ENCODE peak calls at places on chromosome 18, in six cellular contexts. F, V, X, G, T and N are unnamed samples.
A peak's percentile ranks its signal among the peaks of the same experiment; 100 is the strongest.

GRCh38 chr18:63306819-63307554 is 12.6 kb downstream of the BCL2 start:
- DNase-seq in F (no peak), V (no peak), X (no peak), G (no peak), T (no peak), N (no peak)

GRCh38 chr18:45652703-45653490 is 37.6 kb downstream of the SLC14A2 start:
- DNase-seq in F (no peak), V (no peak), X (no peak), G (no peak), T (no peak), N (no peak)

GRCh38 chr18:61883547-61883946 is 9.3 kb downstream of the RNF152 start:
- DNase-seq in F (no peak), V (no peak), X (no peak), G (no peak), T (no peak), N (no peak)

GRCh38 chr18:62663731-62664336 is 51.5 kb upstream of the PHLPP1 start:
- DNase-seq in F (no peak), V (no peak), X (no peak), G (no peak), T (no peak), N (no peak)

GRCh38 chr18:70464343-70465114 is 175.7 kb downstream of the SOCS6 start:
- DNase-seq in F (no peak), V (peak; percentile 44), X (peak; percentile 83), G (peak; percentile 65), T (peak; percentile 73), N (peak; percentile 91)

GRCh38 chr18:37084912-37085311 is 256.0 kb downstream of the KIAA1328 start:
- DNase-seq in F (no peak), V (no peak), X (no peak), G (no peak), T (no peak), N (no peak)

GRCh38 chr18:57644540-57644939 is 22.9 kb upstream of the NARS1 start:
- DNase-seq in F (no peak), V (no peak), X (no peak), G (no peak), T (no peak), N (no peak)

GRCh38 chr18:9860682-9861081 is 25.1 kb upstream of the TXNDC2 start:
- DNase-seq in F (no peak), V (no peak), X (no peak), G (no peak), T (no peak), N (no peak)

GRCh38 chr18:41150316-41150715 is 804.7 kb upstream of the PIK3C3 start:
- DNase-seq in F (no peak), V (no peak), X (no peak), G (no peak), T (no peak), N (no peak)
- H3K4me1 ChIP-seq in F (no peaks in the 10 kb centered on the region), V (no peaks in the 10 kb centered on the region), X (no peaks in the 10 kb centered on the region), G (no peaks in the 10 kb centered on the region), T (no peaks in the 10 kb centered on the region), N (no peaks in the 10 kb centered on the region)

GRCh38 chr18:35376742-35377695 is at the start of gene ZNF396:
- DNase-seq in F (peak; percentile 5), V (peak; percentile 77), X (peak; percentile 88), G (peak; percentile 84), T (peak; percentile 86), N (peak; percentile 92)
- TF ChIP-seq POLR2A in F (no peak), V (no peak), X (no peak), G (no peak), T (no peak), N (peak; percentile 10)

GRCh38 chr18:74774486-74774885 is 176.8 kb downstream of the ZNF407 start:
- DNase-seq in F (no peak), V (no peak), X (no peak), G (no peak), T (no peak), N (no peak)
- H3K4me1 ChIP-seq in F (no peaks in the 10 kb centered on the region), V (no peaks in the 10 kb centered on the region), X (no peaks in the 10 kb centered on the region), G (no peaks in the 10 kb centered on the region), T (no peaks in the 10 kb centered on the region), N (no peaks in the 10 kb centered on the region)

GRCh38 chr18:58715540-58715939 is 44.3 kb downstream of the MALT1 start:
- DNase-seq in F (no peak), V (no peak), X (no peak), G (no peak), T (no peak), N (no peak)

GRCh38 chr18:58714821-58715220 is 43.6 kb downstream of the MALT1 start:
- DNase-seq in F (no peak), V (no peak), X (no peak), G (no peak), T (no peak), N (no peak)

GRCh38 chr18:58712930-58713329 is 41.7 kb downstream of the MALT1 start:
- DNase-seq in F (no peak), V (no peak), X (no peak), G (no peak), T (no peak), N (no peak)

GRCh38 chr18:58714259-58714658 is 43.0 kb downstream of the MALT1 start:
- DNase-seq in F (no peak), V (no peak), X (no peak), G (no peak), T (no peak), N (no peak)

DNA sequence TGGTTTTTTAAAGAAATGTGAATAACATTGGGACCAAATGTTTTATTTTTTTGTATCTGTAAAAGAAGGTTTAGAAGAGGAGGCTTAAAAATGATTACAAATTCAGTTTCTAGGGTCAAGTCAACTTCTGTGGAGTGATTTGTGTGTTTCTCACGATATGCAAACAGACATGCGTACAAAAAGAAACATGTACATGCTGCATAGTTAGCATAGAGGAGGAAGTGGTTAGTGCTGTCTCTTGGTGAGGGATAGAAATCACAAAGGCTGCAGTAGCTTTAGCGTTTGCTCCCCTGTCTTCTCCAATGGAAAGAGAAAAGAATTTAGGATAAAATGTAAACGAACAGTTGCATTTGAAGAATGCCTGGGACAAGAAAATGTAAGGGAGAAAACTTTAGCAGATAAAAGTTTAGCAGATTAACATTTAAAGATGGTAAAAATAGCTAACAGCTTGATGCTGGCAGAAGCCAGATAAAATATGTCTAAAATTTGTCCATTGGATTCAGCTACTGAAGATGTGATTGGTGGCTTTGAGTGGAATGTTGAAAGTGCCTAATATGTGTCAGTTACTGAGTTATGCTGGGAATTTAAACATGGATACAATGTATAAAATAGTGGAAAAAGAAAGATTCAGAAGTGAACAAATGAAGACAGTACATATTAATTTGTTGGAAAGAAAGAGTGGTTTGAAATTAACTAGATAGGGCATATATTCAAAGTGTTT is 44.9 kb downstream of the MALT1 start:
- DNase-seq in F (no peak), V (no peak), X (no peak), G (no peak), T (no peak), N (no peak)
- TF ChIP-seq POLR2A in F (no peak), V (no peak), X (no peak), G (no peak), T (no peak), N (no peak)